ENCODE peak calls at places on chromosome 2, in seven cellular contexts. One of them, this sample, is unnamed.

GRCh38 chr2:167196461-167197252 is 308.4 kb downstream of the XIRP2 start:
- DNase-seq in GM12891: no peak
- DNase-seq in GM20000: no peak
- DNase-seq in NCI-H460: peak
- DNase-seq in right atrium auricular region: no peak
- DNase-seq in activated CD4-positive, alpha-beta T cell treated with anti-CD3 and anti-CD28 coated beads, Interleukin-2, amount 50 U/mL, for 4 hours: no peak
- DNase-seq in substantia nigra: no peak
- DNase-seq in this sample: no peak

GRCh38 chr2:119352357-119352756 is 14.3 kb downstream of the C2orf76 start:
- DNase-seq in GM12891: no peak
- DNase-seq in GM20000: peak
- DNase-seq in NCI-H460: no peak
- DNase-seq in right atrium auricular region: no peak
- DNase-seq in activated CD4-positive, alpha-beta T cell treated with anti-CD3 and anti-CD28 coated beads, Interleukin-2, amount 50 U/mL, for 4 hours: no peak
- DNase-seq in substantia nigra: no peak
- DNase-seq in this sample: no peak

GRCh38 chr2:165957030-165957675 is 3.6 kb upstream of the TTC21B start:
- DNase-seq in GM12891: no peak
- DNase-seq in GM20000: no peak
- DNase-seq in NCI-H460: no peak
- DNase-seq in right atrium auricular region: no peak
- DNase-seq in activated CD4-positive, alpha-beta T cell treated with anti-CD3 and anti-CD28 coated beads, Interleukin-2, amount 50 U/mL, for 4 hours: no peak
- DNase-seq in substantia nigra: no peak
- DNase-seq in this sample: no peak

GRCh38 chr2:196279496-196279895 is 108.1 kb upstream of the STK17B start:
- DNase-seq in GM12891: no peak
- DNase-seq in GM20000: no peak
- DNase-seq in NCI-H460: no peak
- DNase-seq in right atrium auricular region: no peak
- DNase-seq in activated CD4-positive, alpha-beta T cell treated with anti-CD3 and anti-CD28 coated beads, Interleukin-2, amount 50 U/mL, for 4 hours: no peak
- DNase-seq in substantia nigra: no peak
- DNase-seq in this sample: no peak

GRCh38 chr2:68772109-68772508 is 37.5 kb downstream of the ARHGAP25 start:
- DNase-seq in GM12891: no peak
- DNase-seq in GM20000: no peak
- DNase-seq in NCI-H460: no peak
- DNase-seq in right atrium auricular region: no peak
- DNase-seq in activated CD4-positive, alpha-beta T cell treated with anti-CD3 and anti-CD28 coated beads, Interleukin-2, amount 50 U/mL, for 4 hours: no peak
- DNase-seq in substantia nigra: no peak
- DNase-seq in this sample: no peak

GRCh38 chr2:149715005-149715592 is 127.5 kb upstream of the MMADHC start:
- DNase-seq in GM12891: no peak
- DNase-seq in GM20000: peak
- DNase-seq in NCI-H460: peak
- DNase-seq in right atrium auricular region: no peak
- DNase-seq in activated CD4-positive, alpha-beta T cell treated with anti-CD3 and anti-CD28 coated beads, Interleukin-2, amount 50 U/mL, for 4 hours: no peak
- DNase-seq in substantia nigra: no peak
- DNase-seq in this sample: no peak

GRCh38 chr2:31255911-31256571 is 22.1 kb downstream of the EHD3 start:
- DNase-seq in GM12891: no peak
- DNase-seq in GM20000: peak
- DNase-seq in NCI-H460: no peak
- DNase-seq in right atrium auricular region: no peak
- DNase-seq in activated CD4-positive, alpha-beta T cell treated with anti-CD3 and anti-CD28 coated beads, Interleukin-2, amount 50 U/mL, for 4 hours: no peak
- DNase-seq in substantia nigra: no peak
- DNase-seq in this sample: no peak

GRCh38 chr2:181354626-181355025 is 102.6 kb upstream of the ITGA4 start:
- DNase-seq in GM12891: no peak
- DNase-seq in GM20000: no peak
- DNase-seq in NCI-H460: no peak
- DNase-seq in right atrium auricular region: no peak
- DNase-seq in activated CD4-positive, alpha-beta T cell treated with anti-CD3 and anti-CD28 coated beads, Interleukin-2, amount 50 U/mL, for 4 hours: no peak
- DNase-seq in substantia nigra: no peak
- DNase-seq in this sample: no peak

GRCh38 chr2:199463000-199463692 is 5.4 kb upstream of the SATB2 start:
- DNase-seq in GM12891: peak
- DNase-seq in GM20000: peak
- DNase-seq in NCI-H460: peak
- DNase-seq in right atrium auricular region: no peak
- DNase-seq in activated CD4-positive, alpha-beta T cell treated with anti-CD3 and anti-CD28 coated beads, Interleukin-2, amount 50 U/mL, for 4 hours: no peak
- DNase-seq in substantia nigra: peak
- DNase-seq in this sample: no peak

GRCh38 chr2:26959320-26959719 is 11.1 kb upstream of the MAPRE3 start:
- DNase-seq in GM12891: no peak
- DNase-seq in GM20000: no peak
- DNase-seq in NCI-H460: no peak
- DNase-seq in right atrium auricular region: no peak
- DNase-seq in activated CD4-positive, alpha-beta T cell treated with anti-CD3 and anti-CD28 coated beads, Interleukin-2, amount 50 U/mL, for 4 hours: no peak
- DNase-seq in substantia nigra: no peak
- DNase-seq in this sample: no peak

GRCh38 chr2:46381263-46381849 is 84.1 kb downstream of the EPAS1 start:
- DNase-seq in GM12891: no peak
- DNase-seq in GM20000: no peak
- DNase-seq in NCI-H460: no peak
- DNase-seq in right atrium auricular region: no peak
- DNase-seq in activated CD4-positive, alpha-beta T cell treated with anti-CD3 and anti-CD28 coated beads, Interleukin-2, amount 50 U/mL, for 4 hours: no peak
- DNase-seq in substantia nigra: no peak
- DNase-seq in this sample: no peak

GRCh38 chr2:217430916-217431576 is 571.2 kb upstream of the TNP1 start:
- DNase-seq in GM12891: no peak
- DNase-seq in GM20000: no peak
- DNase-seq in NCI-H460: peak
- DNase-seq in right atrium auricular region: no peak
- DNase-seq in activated CD4-positive, alpha-beta T cell treated with anti-CD3 and anti-CD28 coated beads, Interleukin-2, amount 50 U/mL, for 4 hours: no peak
- DNase-seq in substantia nigra: no peak
- DNase-seq in this sample: no peak

GRCh38 chr2:168920504-168921157 is 19.5 kb downstream of the G6PC2 start:
- DNase-seq in GM12891: no peak
- DNase-seq in GM20000: peak
- DNase-seq in NCI-H460: peak
- DNase-seq in right atrium auricular region: no peak
- DNase-seq in activated CD4-positive, alpha-beta T cell treated with anti-CD3 and anti-CD28 coated beads, Interleukin-2, amount 50 U/mL, for 4 hours: no peak
- DNase-seq in substantia nigra: no peak
- DNase-seq in this sample: no peak

GRCh38 chr2:240412211-240412830 is 23.1 kb upstream of the GPC1 start:
- DNase-seq in GM12891: no peak
- DNase-seq in GM20000: no peak
- DNase-seq in NCI-H460: no peak
- DNase-seq in right atrium auricular region: no peak
- DNase-seq in activated CD4-positive, alpha-beta T cell treated with anti-CD3 and anti-CD28 coated beads, Interleukin-2, amount 50 U/mL, for 4 hours: no peak
- DNase-seq in substantia nigra: no peak
- DNase-seq in this sample: no peak

GRCh38 chr2:70270323-70270722 is 12.4 kb downstream of the PCYOX1 start:
- DNase-seq in GM12891: no peak
- DNase-seq in GM20000: no peak
- DNase-seq in NCI-H460: no peak
- DNase-seq in right atrium auricular region: no peak
- DNase-seq in activated CD4-positive, alpha-beta T cell treated with anti-CD3 and anti-CD28 coated beads, Interleukin-2, amount 50 U/mL, for 4 hours: no peak
- DNase-seq in substantia nigra: no peak
- DNase-seq in this sample: no peak

GRCh38 chr2:10254373-10255188 is 48.1 kb upstream of the HPCAL1 start:
- DNase-seq in GM12891: no peak
- DNase-seq in GM20000: no peak
- DNase-seq in NCI-H460: peak
- DNase-seq in right atrium auricular region: no peak
- DNase-seq in activated CD4-positive, alpha-beta T cell treated with anti-CD3 and anti-CD28 coated beads, Interleukin-2, amount 50 U/mL, for 4 hours: no peak
- DNase-seq in substantia nigra: no peak
- DNase-seq in this sample: no peak